ENCODE peak calls at places on chromosomes 7 and 10, in seven cellular contexts. X is mesendoderm, C is IMR-90, W is H9, U is mesenchymal stem cell, V is trophoblast cell, F is H1. T is an unnamed sample.

GRCh38 chr10:116912162-116912561 is 62.9 kb downstream of the ENO4 start:
- DNase-seq in U (no peak), X (no peak), F (no peak), C (no peak), W (no peak), V (no peak), T (no peak)

GRCh38 chr10:104680467-104681401 is 39.6 kb downstream of the SORCS3 start:
- DNase-seq in V (no peak), X (peak), W (peak), C (no peak), U (no peak), F (peak), T (peak)

GRCh38 chr7:80150621-80151273 is 16.1 kb downstream of the GNAI1 start:
- DNase-seq in W (no peak), X (peak), V (peak), U (peak), C (peak), F (no peak), T (no peak)

GRCh38 chr10:124091646-124092269 is 1.6 kb downstream of the CHST15 start:
- DNase-seq in X (peak), C (no peak), V (no peak), F (peak), U (peak), W (peak), T (peak)

GRCh38 chr7:151233111-151233701 is 923 bp downstream of the CHPF2 start:
- DNase-seq in F (no peak), C (peak), X (peak), U (peak), W (no peak), V (peak), T (no peak)

GRCh38 chr7:44767134-44767911 is 18.7 kb downstream of the ZMIZ2 start:
- DNase-seq in U (no peak), W (no peak), F (no peak), C (no peak), X (no peak), V (peak), T (no peak)

GRCh38 chr10:104034401-104035053 is 51.2 kb downstream of the COL17A1 start:
- DNase-seq in U (no peak), V (no peak), F (peak), X (no peak), W (no peak), C (no peak), T (no peak)

GRCh38 chr7:37942934-37943610 is 22.6 kb downstream of the EPDR1 start:
- DNase-seq in W (peak), F (peak), V (no peak), X (peak), C (no peak), U (peak), T (peak)

GRCh38 chr10:78175444-78175843 is 141.8 kb downstream of the RPS24 start:
- DNase-seq in V (no peak), W (no peak), U (no peak), F (no peak), X (peak), C (peak), T (no peak)

GRCh38 chr7:148433521-148434180 is 156.9 kb upstream of the C7orf33 start:
- DNase-seq in C (no peak), W (no peak), X (no peak), V (no peak), F (no peak), U (no peak), T (no peak)

GRCh38 chr10:963186-963585 is 25.0 kb upstream of the GTPBP4 start:
- DNase-seq in V (no peak), W (no peak), C (no peak), F (no peak), U (no peak), X (no peak), T (no peak)

GRCh38 chr7:81719865-81720264 is 50.0 kb downstream of the HGF start:
- DNase-seq in V (no peak), X (no peak), C (peak), W (no peak), U (no peak), F (no peak), T (no peak)

GRCh38 chr10:42997151-42997848 is 79.6 kb upstream of the RET start:
- DNase-seq in X (no peak), F (no peak), U (no peak), W (peak), C (no peak), V (no peak), T (no peak)

GRCh38 chr7:30906014-30906413 is 5.6 kb upstream of the AQP1 start:
- DNase-seq in C (no peak), X (no peak), U (no peak), F (no peak), W (no peak), V (no peak), T (no peak)

GRCh38 chr7:20786421-20786778 is 286 bp downstream of the SP8 start:
- DNase-seq in U (no peak), C (no peak), F (no peak), V (peak), W (no peak), X (peak), T (no peak)

GRCh38 chr7:96303105-96303685 is 18.7 kb downstream of the SLC25A13 start:
- DNase-seq in W (no peak), X (peak), U (no peak), V (no peak), F (no peak), C (peak), T (no peak)

GRCh38 chr7:116539879-116540278 is 15.0 kb downstream of the CAV1 start:
- DNase-seq in C (no peak), W (no peak), U (no peak), F (no peak), V (no peak), X (no peak), T (no peak)

GRCh38 chr10:18100664-18101063 is 39.6 kb upstream of the CACNB2 start:
- DNase-seq in U (no peak), W (no peak), C (peak), X (no peak), V (peak), F (no peak), T (no peak)

GRCh38 chr10:11697718-11698527 is 44.3 kb upstream of the ECHDC3 start:
- DNase-seq in W (no peak), U (no peak), X (peak), C (no peak), F (no peak), V (peak), T (no peak)

GRCh38 chr7:131108212-131108980 is 219.3 kb upstream of the MKLN1 start:
- DNase-seq in F (no peak), U (peak), W (no peak), C (peak), V (no peak), X (peak), T (no peak)

GRCh38 chr7:55898287-55898686 is 11.0 kb downstream of the ZNF713 start:
- DNase-seq in W (no peak), U (no peak), X (no peak), C (no peak), V (no peak), F (no peak), T (no peak)

GRCh38 chr10:114541081-114541833 is 116.8 kb downstream of the ABLIM1 start:
- DNase-seq in V (peak), U (peak), X (peak), F (no peak), W (no peak), C (peak), T (no peak)

GRCh38 chr10:58158806-58159205 is 108.9 kb downstream of the IPMK start:
- DNase-seq in C (peak), U (peak), X (no peak), V (no peak), F (no peak), W (no peak), T (no peak)

GRCh38 chr10:81093056-81093455 is 555.4 kb downstream of the SH2D4B start:
- DNase-seq in X (no peak), V (no peak), C (no peak), U (no peak), F (no peak), W (no peak), T (no peak)

GRCh38 chr10:43294241-43294658 is 27.4 kb upstream of the RASGEF1A start:
- DNase-seq in V (no peak), U (no peak), F (no peak), X (no peak), W (no peak), C (no peak), T (no peak)

GRCh38 chr7:30727061-30727945 is 24.6 kb upstream of the INMT start:
- DNase-seq in V (no peak), X (peak), C (peak), U (no peak), F (peak), W (peak), T (no peak)

GRCh38 chr7:137345799-137346449 is 2.4 kb upstream of the PTN start:
- DNase-seq in C (no peak), W (no peak), U (no peak), X (peak), F (no peak), V (peak), T (no peak)

GRCh38 chr7:22662490-22663145 is 64.4 kb upstream of the IL6 start:
- DNase-seq in V (no peak), W (no peak), C (no peak), F (no peak), X (no peak), U (no peak), T (no peak)

GRCh38 chr10:44390585-44391072 is 5.7 kb upstream of the CXCL12 start:
- DNase-seq in X (no peak), C (no peak), W (no peak), V (no peak), U (no peak), F (no peak), T (no peak)

DNA sequence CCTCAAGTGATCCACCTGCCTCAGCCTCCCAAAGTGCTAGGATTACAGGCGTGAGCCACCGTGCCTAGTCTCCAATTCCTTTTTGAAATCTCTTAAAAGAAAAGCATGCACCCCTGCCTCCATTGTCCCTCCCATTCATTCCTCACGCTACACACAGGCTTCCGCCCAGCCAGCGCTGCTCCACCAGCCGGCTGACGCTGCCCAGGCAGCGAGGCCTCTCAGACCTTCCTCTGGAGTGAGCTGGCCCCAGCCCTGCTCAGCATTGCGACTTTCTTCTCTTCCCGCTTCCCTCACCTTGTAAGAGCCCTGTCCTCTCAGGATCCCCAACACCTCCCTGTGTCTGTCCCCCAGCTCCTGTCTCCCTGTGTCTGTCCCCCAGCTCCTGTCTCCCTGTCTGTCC is 23.6 kb downstream of the RGS10 start:
- DNase-seq in V (peak), F (no peak), X (no peak), C (no peak), U (peak), W (no peak), T (no peak)
- H3K4ac ChIP-seq in V (no peak), F (no peak), X (no peak), C (peak), U (peak), W (no peak), T (no peak)

DNA sequence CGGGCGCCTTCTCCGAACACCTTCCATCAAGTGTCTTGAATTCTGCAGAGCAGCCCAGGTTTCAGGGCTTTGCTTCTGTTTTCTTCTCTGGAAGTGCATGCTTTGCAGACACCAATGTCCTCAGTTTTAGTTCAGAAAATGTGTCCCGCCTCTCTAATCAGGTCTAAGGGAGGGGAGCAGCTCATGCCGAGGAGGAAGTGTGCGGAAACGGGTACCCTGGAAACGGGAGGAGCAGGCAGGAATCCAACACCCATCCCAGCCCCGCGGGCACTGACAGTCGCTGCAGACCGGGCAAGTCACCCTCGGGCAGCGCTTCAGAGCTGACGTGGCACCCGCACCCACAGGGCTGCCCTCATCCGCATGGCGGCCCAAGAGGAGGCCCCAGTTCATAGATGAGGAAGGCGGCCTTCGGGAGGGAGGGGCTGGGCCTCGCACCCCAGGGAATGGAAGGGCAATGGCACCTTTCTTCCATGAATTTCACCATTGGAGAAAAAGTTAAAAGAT is 338.7 kb downstream of the DNAJB6 start:
- DNase-seq in X (no peak), V (no peak), C (no peak), W (peak), U (no peak), F (no peak), T (no peak)
- H3K4ac ChIP-seq in X (no peak), V (no peak), C (no peak), W (no peak), U (no peak), F (no peak), T (no peak)

GRCh38 chr7:101539784-101540183 is 89.3 kb downstream of the MYL10 start:
- DNase-seq in C (no peak), F (no peak), W (no peak), V (no peak), U (no peak), X (no peak), T (no peak)
- H3K4ac ChIP-seq in C (no peak), F (no peak), W (no peak), V (no peak), U (no peak), X (no peak), T (no peak)

DNA sequence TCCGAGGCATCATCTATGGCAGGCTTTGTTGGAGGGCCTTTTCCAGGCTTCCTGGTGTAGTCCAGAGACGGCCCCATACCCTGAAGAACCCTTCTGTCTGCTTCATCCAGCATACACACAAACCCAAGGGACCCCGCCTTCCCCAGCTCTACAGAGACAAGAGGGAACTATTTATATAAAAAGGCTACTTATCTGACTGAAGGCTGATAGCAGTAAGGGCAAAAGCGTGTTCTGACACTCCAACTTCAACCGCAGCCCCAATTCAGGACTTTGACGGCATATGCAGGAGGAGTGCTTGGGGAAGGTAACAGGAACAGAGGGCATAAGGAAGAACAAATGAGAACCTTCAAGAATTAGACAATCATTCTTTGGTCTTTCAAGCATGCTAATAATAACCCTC is 21.0 kb downstream of the GNA12 start:
- DNase-seq in V (no peak), F (no peak), U (no peak), X (no peak), C (no peak), W (no peak), T (no peak)
- H3K4ac ChIP-seq in V (peak), F (peak), U (no peak), X (no peak), C (peak), W (no peak), T (no peak)

GRCh38 chr10:55024718-55025117 is 223.7 kb upstream of the PCDH15 start:
- DNase-seq in C (no peak), F (no peak), X (no peak), U (peak), W (no peak), V (no peak), T (no peak)

GRCh38 chr10:55019461-55019860 is 218.4 kb upstream of the PCDH15 start:
- DNase-seq in U (no peak), C (no peak), X (no peak), W (no peak), F (no peak), V (no peak), T (no peak)
- H3K4ac ChIP-seq in U (no peak), C (no peak), X (no peak), W (no peak), F (no peak), V (no peak), T (no peak)